ENCODE peak calls at places on chromosomes 13 and 19, in five cellular contexts. O is ELF-1, S is B cell, M is AG09309, F is AG09319. H is an unnamed sample.

GRCh38 chr19:48596237-48596636 is 10.3 kb upstream of the SPACA4 start:
- DNase-seq in O (no peak), S (no peak), M (no peak), F (no peak), H (no peak)

GRCh38 chr13:78192721-78193120 is 274.1 kb upstream of the EDNRB start:
- DNase-seq in O (no peak), S (no peak), M (no peak), F (peak), H (no peak)

GRCh38 chr19:50664204-50664603 is 15.0 kb downstream of the C19orf81 start:
- DNase-seq in O (no peak), S (no peak), M (no peak), F (no peak), H (no peak)

GRCh38 chr13:29456419-29456818 is 139.1 kb downstream of the SLC7A1 start:
- DNase-seq in O (no peak), S (no peak), M (no peak), F (no peak), H (no peak)

GRCh38 chr13:113405481-113406300 is 41.8 kb upstream of the GRTP1 start:
- DNase-seq in O (peak), S (no peak), M (no peak), F (no peak), H (no peak)

GRCh38 chr13:26887594-26887993 is 127.0 kb upstream of the GPR12 start:
- DNase-seq in O (no peak), S (no peak), M (no peak), F (no peak), H (no peak)

GRCh38 chr13:102642475-102642874 is 45.7 kb downstream of the TPP2 start:
- DNase-seq in O (no peak), S (no peak), M (no peak), F (no peak), H (no peak)

GRCh38 chr13:28503182-28503980 is 8.5 kb upstream of the FLT1 start:
- DNase-seq in O (peak), S (no peak), M (no peak), F (no peak), H (no peak)

GRCh38 chr13:77002590-77003190 is 10.8 kb downstream of the CLN5 start:
- DNase-seq in O (no peak), S (no peak), M (no peak), F (no peak), H (no peak)

GRCh38 chr13:30063892-30064291 is 213.5 kb upstream of the UBL3 start:
- DNase-seq in O (no peak), S (no peak), M (no peak), F (no peak), H (no peak)

GRCh38 chr13:48334534-48335127 is 31.1 kb downstream of the RB1 start:
- DNase-seq in O (no peak), S (no peak), M (peak), F (peak), H (no peak)

GRCh38 chr13:24183741-24184182 is 23.2 kb downstream of the SPATA13 start:
- DNase-seq in O (no peak), S (no peak), M (no peak), F (no peak), H (no peak)

GRCh38 chr19:7196721-7197168 is 97.5 kb downstream of the INSR start:
- DNase-seq in O (no peak), S (no peak), M (no peak), F (no peak), H (no peak)

GRCh38 chr19:19022380-19022961 is 10.8 kb downstream of the SUGP2 start:
- DNase-seq in O (no peak), S (no peak), M (no peak), F (no peak), H (no peak)

GRCh38 chr13:106151056-106151699 is 384.3 kb downstream of the EFNB2 start:
- DNase-seq in O (peak), S (no peak), M (peak), F (peak), H (no peak)

GRCh38 chr13:87671824-87672603 is 843 bp downstream of the SLITRK5 start:
- DNase-seq in O (peak), S (no peak), M (no peak), F (no peak), H (no peak)

GRCh38 chr13:98649861-98650260 is 73.0 kb upstream of the STK24 start:
- DNase-seq in O (no peak), S (no peak), M (no peak), F (no peak), H (no peak)

GRCh38 chr13:99339736-99340392 is 32.7 kb upstream of the GPR183 start:
- DNase-seq in O (no peak), S (no peak), M (no peak), F (no peak), H (no peak)

GRCh38 chr13:59112375-59112774 is 1051.4 kb downstream of the DIAPH3 start:
- DNase-seq in O (peak), S (no peak), M (no peak), F (peak), H (no peak)

GRCh38 chr19:34487651-34488051 is 6.1 kb downstream of the WTIP start:
- DNase-seq in O (no peak), S (no peak), M (no peak), F (no peak), H (no peak)

GRCh38 chr13:51230473-51231105 is 8.4 kb downstream of the FAM124A start:
- DNase-seq in O (no peak), S (peak), M (peak), F (no peak), H (no peak)

GRCh38 chr19:54147676-54148075 is 10.1 kb downstream of the CNOT3 start:
- DNase-seq in O (no peak), S (no peak), M (no peak), F (no peak), H (no peak)

GRCh38 chr19:38649305-38650179 is 2.1 kb downstream of the ACTN4 start:
- DNase-seq in O (no peak), S (no peak), M (no peak), F (no peak), H (no peak)

GRCh38 chr13:29435125-29435911 is 160.2 kb downstream of the SLC7A1 start:
- DNase-seq in O (peak), S (no peak), M (peak), F (peak), H (no peak)

GRCh38 chr13:77507931-77508776 is 27.4 kb upstream of the SCEL start:
- DNase-seq in O (no peak), S (no peak), M (peak), F (no peak), H (no peak)

GRCh38 chr19:41918653-41919244 is 9.5 kb downstream of the ERFL start:
- DNase-seq in O (no peak), S (no peak), M (no peak), F (no peak), H (no peak)

GRCh38 chr13:64640002-64640401 is 2590.1 kb downstream of the PCDH9 start:
- DNase-seq in O (no peak), S (no peak), M (no peak), F (no peak), H (no peak)

GRCh38 chr19:18972301-18972831 is 31.3 kb upstream of the HOMER3 start:
- DNase-seq in O (no peak), S (no peak), M (no peak), F (peak), H (no peak)

GRCh38 chr19:45117167-45117594 is 24.2 kb downstream of the PPP1R37 start:
- DNase-seq in O (peak), S (no peak), M (no peak), F (no peak), H (no peak)

GRCh38 chr19:11256189-11256588 is 6.1 kb downstream of the DOCK6 start:
- DNase-seq in O (no peak), S (no peak), M (no peak), F (no peak), H (no peak)

GRCh38 chr19:17358395-17358794 is 18.7 kb downstream of the PLVAP start:
- DNase-seq in O (no peak), S (no peak), M (no peak), F (no peak), H (no peak)

GRCh38 chr19:46635920-46636761 is at the start of gene GNG8:
- DNase-seq in O (no peak), S (peak), M (no peak), F (no peak), H (no peak)

GRCh38 chr13:20198781-20199180 is 6.0 kb upstream of the GJB2 start:
- DNase-seq in O (no peak), S (no peak), M (no peak), F (no peak), H (no peak)

GRCh38 chr19:10899171-10899653 is 27.9 kb downstream of the CARM1 start:
- DNase-seq in O (no peak), S (no peak), M (no peak), F (no peak), H (no peak)